ENCODE peak calls at places on chromosomes 3 and 15, in six cellular contexts. Y is endothelial cell of umbilical vein, N is HepG2, S is NB4, M is GM12878, T is K562. B is an unnamed sample.

GRCh38 chr15:60444289-60444912 is 34.5 kb downstream of the ICE2 start:
- DNase-seq in Y (peak; percentile 35), N (peak; percentile 28), S (peak; percentile 12), M (no peak), T (no peak), B (peak; percentile 50)

GRCh38 chr3:38989932-38990510 is 61.7 kb downstream of the SCN11A start:
- DNase-seq in Y (no peak), N (no peak), S (no peak), M (no peak), T (no peak), B (no peak)

GRCh38 chr15:69422336-69422895 is 8.3 kb downstream of the KIF23 start:
- DNase-seq in Y (no peak), N (no peak), S (no peak), M (no peak), T (no peak), B (no peak)

GRCh38 chr15:89770041-89770440 is 6.1 kb upstream of the MESP2 start:
- DNase-seq in Y (peak; percentile 40), N (no peak), S (no peak), M (no peak), T (no peak), B (no peak)

GRCh38 chr3:127174715-127175140 is 18.2 kb upstream of the PRR23E start:
- DNase-seq in Y (no peak), N (no peak), S (no peak), M (no peak), T (no peak), B (no peak)

GRCh38 chr3:106251160-106251892 is 382.5 kb upstream of the CBLB start:
- DNase-seq in Y (no peak), N (no peak), S (no peak), M (no peak), T (no peak), B (no peak)

GRCh38 chr3:172040078-172040975 is 949 bp downstream of the FNDC3B start:
- DNase-seq in Y (peak; percentile 84), N (peak; percentile 72), S (peak; percentile 70), M (no peak), T (peak; percentile 84), B (peak; percentile 51)

GRCh38 chr3:57743511-57743910 is 12.6 kb upstream of the SLMAP start:
- DNase-seq in Y (no peak), N (no peak), S (no peak), M (no peak), T (no peak), B (no peak)

GRCh38 chr15:71115567-71116351 is 488 bp downstream of the THSD4 start:
- DNase-seq in Y (no peak), N (no peak), S (no peak), M (no peak), T (peak; percentile 55), B (peak; percentile 78)

GRCh38 chr3:49855662-49856061 is 702 bp downstream of the TRAIP start:
- DNase-seq in Y (no peak), N (no peak), S (no peak), M (no peak), T (no peak), B (no peak)

GRCh38 chr3:99708207-99708745 is 69.9 kb downstream of the COL8A1 start:
- DNase-seq in Y (no peak), N (no peak), S (no peak), M (no peak), T (no peak), B (no peak)

GRCh38 chr3:113536627-113537101 is 4.3 kb downstream of the SIDT1 start:
- DNase-seq in Y (peak; percentile 10), N (no peak), S (no peak), M (no peak), T (no peak), B (peak; percentile 88)

GRCh38 chr15:65524226-65524625 is 6.0 kb upstream of the HACD3 start:
- DNase-seq in Y (no peak), N (no peak), S (no peak), M (no peak), T (no peak), B (no peak)

GRCh38 chr15:28895146-28895545 is 9.4 kb downstream of the APBA2 start:
- DNase-seq in Y (no peak), N (no peak), S (no peak), M (no peak), T (no peak), B (no peak)

GRCh38 chr15:54250351-54250750 is 272.1 kb downstream of the UNC13C start:
- DNase-seq in Y (no peak), N (no peak), S (no peak), M (no peak), T (no peak), B (no peak)

GRCh38 chr3:126567696-126568438 is 9.1 kb upstream of the C3orf22 start:
- DNase-seq in Y (no peak), N (peak; percentile 25), S (no peak), M (no peak), T (no peak), B (peak; percentile 12)

GRCh38 chr15:60767134-60767824 is 288.3 kb upstream of the ICE2 start:
- DNase-seq in Y (no peak), N (no peak), S (no peak), M (no peak), T (no peak), B (no peak)

GRCh38 chr3:132535575-132536441 is 61.3 kb upstream of the ACKR4 start:
- DNase-seq in Y (peak; percentile 85), N (peak; percentile 69), S (peak; percentile 78), M (peak; percentile 8), T (peak; percentile 50), B (peak; percentile 67)

GRCh38 chr3:27844052-27844675 is 122.0 kb upstream of the EOMES start:
- DNase-seq in Y (no peak), N (no peak), S (no peak), M (no peak), T (no peak), B (no peak)

GRCh38 chr3:148948913-148949657 is 42.3 kb upstream of the GYG1 start:
- DNase-seq in Y (no peak), N (no peak), S (peak; percentile 20), M (no peak), T (no peak), B (no peak)

GRCh38 chr3:23402728-23403505 is 199.8 kb downstream of the UBE2E2 start:
- DNase-seq in Y (no peak), N (no peak), S (no peak), M (no peak), T (no peak), B (no peak)

GRCh38 chr15:33154366-33155166 is 39.9 kb downstream of the FMN1 start:
- DNase-seq in Y (no peak), N (no peak), S (peak; percentile 38), M (no peak), T (no peak), B (no peak)

GRCh38 chr15:71290002-71290401 is 174.7 kb downstream of the THSD4 start:
- DNase-seq in Y (no peak), N (no peak), S (no peak), M (no peak), T (no peak), B (no peak)

GRCh38 chr15:51499379-51499976 is 123.1 kb downstream of the DMXL2 start:
- DNase-seq in Y (peak; percentile 59), N (peak; percentile 43), S (peak; percentile 45), M (no peak), T (peak; percentile 41), B (peak; percentile 54)

GRCh38 chr3:141405025-141405424 is 36.7 kb downstream of the ZBTB38 start:
- DNase-seq in Y (peak; percentile 90), N (no peak), S (no peak), M (no peak), T (no peak), B (no peak)

GRCh38 chr3:125042725-125043406 is 12.9 kb downstream of the HEG1 start:
- DNase-seq in Y (peak; percentile 64), N (no peak), S (no peak), M (no peak), T (no peak), B (no peak)

GRCh38 chr15:64902863-64903262 is 8.8 kb upstream of the ANKDD1A start:
- DNase-seq in Y (no peak), N (no peak), S (no peak), M (no peak), T (no peak), B (no peak)

GRCh38 chr3:50671331-50671730 is 3.4 kb upstream of the DOCK3 start:
- DNase-seq in Y (peak; percentile 43), N (no peak), S (peak; percentile 30), M (no peak), T (no peak), B (peak; percentile 38)

GRCh38 chr3:53109822-53110771 is 20.1 kb downstream of the RFT1 start:
- DNase-seq in Y (peak; percentile 19), N (peak; percentile 74), S (peak; percentile 78), M (no peak), T (peak; percentile 46), B (peak; percentile 63)

GRCh38 chr3:85151555-85151954 is 192.8 kb downstream of the CADM2 start:
- DNase-seq in Y (no peak), N (no peak), S (no peak), M (no peak), T (no peak), B (no peak)

GRCh38 chr3:195802795-195803194 is 8.9 kb downstream of the MUC4 start:
- DNase-seq in Y (no peak), N (no peak), S (no peak), M (no peak), T (peak; percentile 40), B (no peak)
- H3K4me3 ChIP-seq in Y (no peak overlapping the region), N (no peak overlapping the region), S (no peak overlapping the region), M (no peak overlapping the region), T (no peak overlapping the region), B (no peak overlapping the region)

DNA sequence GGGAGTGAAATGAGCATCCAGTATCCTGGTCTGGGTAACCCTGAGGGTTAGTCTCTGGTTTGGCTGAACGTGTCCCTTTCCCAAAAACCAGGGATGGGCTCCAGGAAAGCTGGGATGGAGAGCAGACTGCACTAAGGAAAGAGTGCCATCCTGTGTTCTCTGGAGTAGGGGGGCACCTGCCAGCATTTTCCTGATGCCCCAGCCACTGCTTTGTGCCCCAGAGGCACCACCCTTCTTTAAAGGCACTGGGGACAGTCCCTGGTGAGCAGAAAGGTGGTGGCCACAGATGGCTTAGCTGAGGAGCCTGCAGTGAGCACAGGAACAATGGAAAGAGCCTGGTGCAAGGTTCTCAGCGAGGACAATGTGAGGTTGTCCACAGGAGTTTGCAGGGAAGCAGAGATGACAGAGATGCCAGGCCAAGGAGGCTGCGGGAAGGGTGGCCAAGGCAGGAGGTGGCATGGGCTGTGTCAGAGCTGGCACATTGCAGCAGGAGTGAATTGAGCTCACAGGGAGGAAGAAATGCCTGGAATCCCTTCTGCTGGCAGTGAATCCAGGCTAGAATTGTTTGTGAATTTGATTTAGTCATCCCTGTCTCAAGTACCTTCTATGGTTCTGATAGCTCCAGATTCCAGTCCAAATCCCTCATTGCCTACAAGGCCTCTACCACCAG is 39.9 kb downstream of the AMOTL2 start:
- DNase-seq in Y (no peak), N (no peak), S (no peak), M (no peak), T (no peak), B (no peak)
- TF ChIP-seq MYC in Y (no peak), N (no peak), S (no peak), M (no peak), T (no peak), B (no peak)

GRCh38 chr3:104909188-104909587 is 457.5 kb upstream of the ALCAM start:
- DNase-seq in Y (peak; percentile 85), N (no peak), S (no peak), M (no peak), T (no peak), B (peak; percentile 2)
- H3K4me3 ChIP-seq in Y (peak overlapping the region; percentile 52), N (no peak overlapping the region), S (no peak overlapping the region), M (no peak overlapping the region), T (no peak overlapping the region), B (no peak overlapping the region)

DNA sequence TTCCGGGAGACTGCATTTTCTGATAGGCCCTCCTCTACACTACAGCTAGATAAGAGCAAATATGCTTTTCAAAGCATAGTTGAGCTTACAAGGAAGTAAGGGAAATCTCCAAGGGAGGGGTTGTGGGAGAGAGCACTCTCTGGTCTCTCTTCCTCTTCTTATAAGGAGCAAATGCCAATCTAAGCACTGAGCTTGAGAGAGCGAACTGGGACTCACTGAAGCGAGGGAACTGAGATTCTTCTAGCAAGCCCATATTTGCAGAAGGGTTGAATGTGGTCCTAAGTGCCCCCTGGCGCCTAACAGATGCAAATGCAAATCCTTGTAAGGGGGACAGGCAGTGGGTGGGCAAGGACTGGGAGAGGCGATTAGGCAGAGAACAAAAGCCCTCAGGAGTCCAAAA is 164.8 kb downstream of the ERC2 start:
- DNase-seq in Y (peak; percentile 91), N (peak; percentile 32), S (peak; percentile 59), M (peak; percentile 35), T (peak; percentile 16), B (peak; percentile 38)
- TF ChIP-seq MYC in Y (no peak), N (no peak), S (no peak), M (no peak), T (no peak), B (no peak)